ENCODE peak calls at places on chromosome 9, in ten cellular contexts. One of them, this sample, is unnamed.

GRCh38 chr9:86921141-86921868 is 26.0 kb downstream of the GAS1 start:
- DNase-seq in right atrium auricular region: no peak
- DNase-seq in iris pigment epithelial cell: no peak
- DNase-seq in cardiac septum: no peak
- DNase-seq in T-helper 1 cell: no peak
- DNase-seq in stimulated activated CD8-positive, alpha-beta memory T cell treated with anti-CD3 and anti-CD28 coated beads, Interleukin-4, amount 100 ng/mL, for 1 hour: no peak
- DNase-seq in RCC 7860: no peak
- DNase-seq in DMS79 treated with DMSO at 0.1 percent for 48 hours: no peak
- DNase-seq in hippocampal formation: no peak
- DNase-seq in NCI-H1105 treated with DMSO at 0.1 percent for 48 hours: no peak
- DNase-seq in this sample: no peak

GRCh38 chr9:95077053-95077765 is 240.3 kb downstream of the FANCC start:
- DNase-seq in right atrium auricular region: peak; percentile 57
- DNase-seq in iris pigment epithelial cell: no peak
- DNase-seq in cardiac septum: peak; percentile 77
- DNase-seq in T-helper 1 cell: no peak
- DNase-seq in stimulated activated CD8-positive, alpha-beta memory T cell treated with anti-CD3 and anti-CD28 coated beads, Interleukin-4, amount 100 ng/mL, for 1 hour: no peak
- DNase-seq in RCC 7860: no peak
- DNase-seq in DMS79 treated with DMSO at 0.1 percent for 48 hours: no peak
- DNase-seq in hippocampal formation: peak; percentile 52
- DNase-seq in NCI-H1105 treated with DMSO at 0.1 percent for 48 hours: no peak
- DNase-seq in this sample: no peak

GRCh38 chr9:35776018-35776417 is 15.4 kb upstream of the NPR2 start:
- DNase-seq in right atrium auricular region: no peak
- DNase-seq in iris pigment epithelial cell: no peak
- DNase-seq in cardiac septum: no peak
- DNase-seq in T-helper 1 cell: no peak
- DNase-seq in stimulated activated CD8-positive, alpha-beta memory T cell treated with anti-CD3 and anti-CD28 coated beads, Interleukin-4, amount 100 ng/mL, for 1 hour: no peak
- DNase-seq in RCC 7860: no peak
- DNase-seq in DMS79 treated with DMSO at 0.1 percent for 48 hours: peak; percentile 89
- DNase-seq in hippocampal formation: no peak
- DNase-seq in NCI-H1105 treated with DMSO at 0.1 percent for 48 hours: peak; percentile 89
- DNase-seq in this sample: no peak

GRCh38 chr9:98365227-98365669 is 109.8 kb upstream of the TBC1D2 start:
- DNase-seq in right atrium auricular region: no peak
- DNase-seq in iris pigment epithelial cell: peak; percentile 68
- DNase-seq in cardiac septum: no peak
- DNase-seq in T-helper 1 cell: peak; percentile 19
- DNase-seq in stimulated activated CD8-positive, alpha-beta memory T cell treated with anti-CD3 and anti-CD28 coated beads, Interleukin-4, amount 100 ng/mL, for 1 hour: no peak
- DNase-seq in RCC 7860: no peak
- DNase-seq in DMS79 treated with DMSO at 0.1 percent for 48 hours: no peak
- DNase-seq in hippocampal formation: no peak
- DNase-seq in NCI-H1105 treated with DMSO at 0.1 percent for 48 hours: no peak
- DNase-seq in this sample: no peak

GRCh38 chr9:7154650-7155049 is 396.9 kb downstream of the KDM4C start:
- DNase-seq in right atrium auricular region: no peak
- DNase-seq in iris pigment epithelial cell: no peak
- DNase-seq in cardiac septum: no peak
- DNase-seq in T-helper 1 cell: no peak
- DNase-seq in stimulated activated CD8-positive, alpha-beta memory T cell treated with anti-CD3 and anti-CD28 coated beads, Interleukin-4, amount 100 ng/mL, for 1 hour: no peak
- DNase-seq in RCC 7860: no peak
- DNase-seq in DMS79 treated with DMSO at 0.1 percent for 48 hours: no peak
- DNase-seq in hippocampal formation: no peak
- DNase-seq in NCI-H1105 treated with DMSO at 0.1 percent for 48 hours: no peak
- DNase-seq in this sample: no peak

GRCh38 chr9:97633859-97634485 is 351 bp downstream of the NCBP1 start:
- DNase-seq in right atrium auricular region: no peak
- DNase-seq in iris pigment epithelial cell: no peak
- DNase-seq in cardiac septum: no peak
- DNase-seq in T-helper 1 cell: no peak
- DNase-seq in stimulated activated CD8-positive, alpha-beta memory T cell treated with anti-CD3 and anti-CD28 coated beads, Interleukin-4, amount 100 ng/mL, for 1 hour: no peak
- DNase-seq in RCC 7860: no peak
- DNase-seq in DMS79 treated with DMSO at 0.1 percent for 48 hours: no peak
- DNase-seq in hippocampal formation: no peak
- DNase-seq in NCI-H1105 treated with DMSO at 0.1 percent for 48 hours: no peak
- DNase-seq in this sample: no peak

GRCh38 chr9:107158321-107158720 is 124.8 kb upstream of the RAD23B start:
- DNase-seq in right atrium auricular region: no peak
- DNase-seq in iris pigment epithelial cell: peak; percentile 58
- DNase-seq in cardiac septum: no peak
- DNase-seq in T-helper 1 cell: no peak
- DNase-seq in stimulated activated CD8-positive, alpha-beta memory T cell treated with anti-CD3 and anti-CD28 coated beads, Interleukin-4, amount 100 ng/mL, for 1 hour: no peak
- DNase-seq in RCC 7860: no peak
- DNase-seq in DMS79 treated with DMSO at 0.1 percent for 48 hours: no peak
- DNase-seq in hippocampal formation: peak; percentile 31
- DNase-seq in NCI-H1105 treated with DMSO at 0.1 percent for 48 hours: peak; percentile 12
- DNase-seq in this sample: no peak

GRCh38 chr9:100277166-100277979 is 75.4 kb downstream of the TEX10 start:
- DNase-seq in right atrium auricular region: no peak
- DNase-seq in iris pigment epithelial cell: peak; percentile 56
- DNase-seq in cardiac septum: no peak
- DNase-seq in T-helper 1 cell: no peak
- DNase-seq in stimulated activated CD8-positive, alpha-beta memory T cell treated with anti-CD3 and anti-CD28 coated beads, Interleukin-4, amount 100 ng/mL, for 1 hour: no peak
- DNase-seq in RCC 7860: peak; percentile 90
- DNase-seq in DMS79 treated with DMSO at 0.1 percent for 48 hours: no peak
- DNase-seq in hippocampal formation: no peak
- DNase-seq in NCI-H1105 treated with DMSO at 0.1 percent for 48 hours: no peak
- DNase-seq in this sample: no peak

GRCh38 chr9:114141553-114142548 is 13.5 kb upstream of the COL27A1 start:
- DNase-seq in right atrium auricular region: no peak
- DNase-seq in iris pigment epithelial cell: peak; percentile 40
- DNase-seq in cardiac septum: no peak
- DNase-seq in T-helper 1 cell: no peak
- DNase-seq in stimulated activated CD8-positive, alpha-beta memory T cell treated with anti-CD3 and anti-CD28 coated beads, Interleukin-4, amount 100 ng/mL, for 1 hour: no peak
- DNase-seq in RCC 7860: no peak
- DNase-seq in DMS79 treated with DMSO at 0.1 percent for 48 hours: peak; percentile 46
- DNase-seq in hippocampal formation: no peak
- DNase-seq in NCI-H1105 treated with DMSO at 0.1 percent for 48 hours: no peak
- DNase-seq in this sample: no peak

GRCh38 chr9:81874926-81875325 is 53.3 kb upstream of the SPATA31D4 start:
- DNase-seq in right atrium auricular region: no peak
- DNase-seq in iris pigment epithelial cell: peak; percentile 90
- DNase-seq in cardiac septum: no peak
- DNase-seq in T-helper 1 cell: no peak
- DNase-seq in stimulated activated CD8-positive, alpha-beta memory T cell treated with anti-CD3 and anti-CD28 coated beads, Interleukin-4, amount 100 ng/mL, for 1 hour: no peak
- DNase-seq in RCC 7860: no peak
- DNase-seq in DMS79 treated with DMSO at 0.1 percent for 48 hours: no peak
- DNase-seq in hippocampal formation: no peak
- DNase-seq in NCI-H1105 treated with DMSO at 0.1 percent for 48 hours: no peak
- DNase-seq in this sample: no peak

GRCh38 chr9:2662496-2662895 is 40.9 kb downstream of the VLDLR start:
- DNase-seq in right atrium auricular region: no peak
- DNase-seq in iris pigment epithelial cell: no peak
- DNase-seq in cardiac septum: no peak
- DNase-seq in T-helper 1 cell: no peak
- DNase-seq in stimulated activated CD8-positive, alpha-beta memory T cell treated with anti-CD3 and anti-CD28 coated beads, Interleukin-4, amount 100 ng/mL, for 1 hour: no peak
- DNase-seq in RCC 7860: no peak
- DNase-seq in DMS79 treated with DMSO at 0.1 percent for 48 hours: no peak
- DNase-seq in hippocampal formation: peak; percentile 55
- DNase-seq in NCI-H1105 treated with DMSO at 0.1 percent for 48 hours: no peak
- DNase-seq in this sample: no peak

GRCh38 chr9:108094676-108094993 is 605.1 kb upstream of the KLF4 start:
- DNase-seq in right atrium auricular region: no peak
- DNase-seq in iris pigment epithelial cell: peak; percentile 29
- DNase-seq in cardiac septum: no peak
- DNase-seq in T-helper 1 cell: no peak
- DNase-seq in stimulated activated CD8-positive, alpha-beta memory T cell treated with anti-CD3 and anti-CD28 coated beads, Interleukin-4, amount 100 ng/mL, for 1 hour: no peak
- DNase-seq in RCC 7860: no peak
- DNase-seq in DMS79 treated with DMSO at 0.1 percent for 48 hours: no peak
- DNase-seq in hippocampal formation: no peak
- DNase-seq in NCI-H1105 treated with DMSO at 0.1 percent for 48 hours: no peak
- DNase-seq in this sample: no peak

GRCh38 chr9:78542491-78543175 is 245.7 kb downstream of the PSAT1 start:
- DNase-seq in right atrium auricular region: no peak
- DNase-seq in iris pigment epithelial cell: no peak
- DNase-seq in cardiac septum: no peak
- DNase-seq in T-helper 1 cell: no peak
- DNase-seq in stimulated activated CD8-positive, alpha-beta memory T cell treated with anti-CD3 and anti-CD28 coated beads, Interleukin-4, amount 100 ng/mL, for 1 hour: no peak
- DNase-seq in RCC 7860: no peak
- DNase-seq in DMS79 treated with DMSO at 0.1 percent for 48 hours: no peak
- DNase-seq in hippocampal formation: no peak
- DNase-seq in NCI-H1105 treated with DMSO at 0.1 percent for 48 hours: no peak
- DNase-seq in this sample: no peak

GRCh38 chr9:127644943-127645342 is 32.9 kb downstream of the STXBP1 start:
- DNase-seq in right atrium auricular region: no peak
- DNase-seq in iris pigment epithelial cell: peak; percentile 26
- DNase-seq in cardiac septum: no peak
- DNase-seq in T-helper 1 cell: no peak
- DNase-seq in stimulated activated CD8-positive, alpha-beta memory T cell treated with anti-CD3 and anti-CD28 coated beads, Interleukin-4, amount 100 ng/mL, for 1 hour: no peak
- DNase-seq in RCC 7860: no peak
- DNase-seq in DMS79 treated with DMSO at 0.1 percent for 48 hours: no peak
- DNase-seq in hippocampal formation: no peak
- DNase-seq in NCI-H1105 treated with DMSO at 0.1 percent for 48 hours: no peak
- DNase-seq in this sample: no peak

This sample was measured in central memory CD8-positive, alpha-beta T cell.